ENCODE peak calls at places on chromosomes 13 and 19, in ten cellular contexts. J is MG63; Y is aorta; R is psoas muscle; K is neuronal stem cell; D is testis; G is CD4-positive, alpha-beta memory T cell; O is colonic mucosa; H is HCT116; P is left lung. Z is an unnamed sample. For H3K9me3, the result is how much of the 10 kb centered on the place peaks cover.

GRCh38 chr13:107203146-107203847 is 635.4 kb upstream of the ARGLU1 start:
- DNase-seq in J (no peak), Y (no peak), R (no peak), K (peak), D (peak), G (no peak), O (no peak), H (no peak), P (no peak), Z (no peak)

GRCh38 chr13:34900288-34900739 is 41.8 kb upstream of the NBEA start:
- DNase-seq in J (no peak), Y (no peak), R (no peak), K (no peak), D (no peak), G (no peak), O (no peak), H (no peak), P (no peak), Z (no peak)

GRCh38 chr19:53809518-53810186 is 14.5 kb downstream of the NLRP12 start:
- DNase-seq in J (no peak), Y (no peak), R (no peak), K (no peak), D (no peak), G (no peak), O (no peak), H (no peak), P (no peak), Z (no peak)

GRCh38 chr19:12364391-12365093 is 941 bp downstream of the ZNF442 start:
- DNase-seq in J (peak), Y (peak), R (peak), K (no peak), D (peak), G (no peak), O (peak), H (no peak), P (peak), Z (peak)

GRCh38 chr13:92463134-92463533 is 763.5 kb upstream of the GPC6 start:
- DNase-seq in J (no peak), Y (no peak), R (no peak), K (no peak), D (no peak), G (no peak), O (peak), H (no peak), P (no peak), Z (no peak)

GRCh38 chr19:17281391-17282304 is at the start of gene ANKLE1:
- DNase-seq in J (no peak), Y (no peak), R (peak), K (no peak), D (no peak), G (no peak), O (no peak), H (no peak), P (no peak), Z (peak)

GRCh38 chr13:92362717-92363116 is 863.9 kb upstream of the GPC6 start:
- DNase-seq in J (no peak), Y (no peak), R (no peak), K (no peak), D (no peak), G (no peak), O (no peak), H (no peak), P (no peak), Z (no peak)

GRCh38 chr19:49383598-49383997 is 4.5 kb upstream of the KASH5 start:
- DNase-seq in J (no peak), Y (no peak), R (no peak), K (no peak), D (no peak), G (no peak), O (no peak), H (no peak), P (no peak), Z (no peak)

GRCh38 chr13:97258801-97259200 is 36.7 kb downstream of the MBNL2 start:
- DNase-seq in J (no peak), Y (no peak), R (no peak), K (no peak), D (no peak), G (no peak), O (no peak), H (no peak), P (no peak), Z (peak)

GRCh38 chr19:16337809-16338469 is 13.3 kb downstream of the KLF2 start:
- DNase-seq in J (peak), Y (no peak), R (no peak), K (no peak), D (no peak), G (no peak), O (no peak), H (no peak), P (no peak), Z (no peak)

GRCh38 chr13:38686635-38687245 is at the start of gene FREM2:
- DNase-seq in J (peak), Y (no peak), R (peak), K (peak), D (peak), G (no peak), O (peak), H (no peak), P (peak), Z (peak)

GRCh38 chr13:85080726-85081125 is 718.5 kb downstream of the SLITRK6 start:
- DNase-seq in J (no peak), Y (no peak), R (no peak), K (no peak), D (no peak), G (no peak), O (no peak), H (no peak), P (no peak), Z (no peak)

GRCh38 chr19:11745871-11746270 is 7.1 kb upstream of the ZNF823 start:
- DNase-seq in J (no peak), Y (no peak), R (no peak), K (no peak), D (no peak), G (no peak), O (no peak), H (no peak), P (no peak), Z (no peak)

GRCh38 chr13:30126903-30127428 is 180.4 kb downstream of the KATNAL1 start:
- DNase-seq in J (no peak), Y (no peak), R (no peak), K (no peak), D (no peak), G (no peak), O (no peak), H (no peak), P (no peak), Z (no peak)

GRCh38 chr13:95301947-95302386 is 716 bp upstream of the ABCC4 start:
- DNase-seq in J (no peak), Y (no peak), R (no peak), K (peak), D (no peak), G (no peak), O (no peak), H (no peak), P (no peak), Z (no peak)

GRCh38 chr19:55283548-55284393 is at the start of gene BRSK1:
- DNase-seq in J (peak), Y (peak), R (peak), K (peak), D (peak), G (peak), O (no peak), H (peak), P (no peak), Z (peak)

GRCh38 chr19:49987159-49987698 is 26.3 kb upstream of the SIGLEC11 start:
- DNase-seq in J (peak), Y (peak), R (peak), K (peak), D (peak), G (peak), O (peak), H (peak), P (peak), Z (peak)

DNA sequence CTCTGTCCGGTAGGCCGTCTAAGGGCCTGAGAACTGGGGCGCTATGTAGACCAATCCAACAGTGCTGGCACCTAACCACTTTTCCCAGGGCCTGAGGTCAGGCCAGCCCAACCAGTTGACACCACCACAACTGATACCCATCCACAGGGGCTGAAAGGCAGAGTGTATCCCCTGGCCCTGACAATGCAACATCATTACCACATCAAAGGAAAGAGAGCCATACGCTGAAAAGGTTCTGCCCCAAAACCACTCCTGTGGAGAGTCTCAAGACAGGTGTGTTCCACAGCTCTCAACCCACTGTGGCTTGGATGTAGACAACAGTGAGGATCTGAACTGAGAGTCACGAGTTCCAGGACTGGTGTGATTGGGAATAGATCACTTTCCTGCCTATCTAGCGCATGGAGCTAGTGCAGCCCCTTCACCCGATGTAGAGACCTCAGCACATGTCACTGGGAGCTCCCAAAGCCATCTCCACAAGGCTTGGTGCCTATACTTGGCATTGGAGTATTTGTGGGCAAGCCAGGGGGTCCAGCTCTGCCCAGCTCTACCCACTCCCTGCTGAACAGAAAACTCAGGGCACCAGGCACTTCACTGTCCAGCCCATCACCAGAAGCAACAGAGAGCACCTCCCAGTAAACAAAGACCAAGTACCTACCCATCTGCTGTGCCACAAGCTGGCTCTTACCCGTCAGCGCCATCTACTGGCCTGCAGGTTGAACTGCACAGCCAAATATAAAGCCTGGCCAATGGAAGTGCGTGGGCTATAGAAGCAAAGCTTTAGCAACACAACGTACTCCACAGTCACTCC is 579.5 kb downstream of the UQCRFS1 start:
- DNase-seq in J (peak), Y (no peak), R (peak), K (peak), D (peak), G (no peak), O (peak), H (no peak), P (peak), Z (peak)
- H3K4me3 ChIP-seq in J (no peak), Y (no peak), R (no peak), K (no peak), D (no peak), G (no peak), O (no peak), H (no peak), P (no peak), Z (no peak)

GRCh38 chr13:48069573-48069972 is 25.3 kb downstream of the MED4 start:
- DNase-seq in J (no peak), Y (no peak), R (no peak), K (no peak), D (no peak), G (no peak), O (no peak), H (no peak), P (no peak), Z (no peak)

GRCh38 chr13:48072787-48073186 is 22.1 kb downstream of the MED4 start:
- DNase-seq in J (no peak), Y (no peak), R (no peak), K (no peak), D (no peak), G (no peak), O (no peak), H (no peak), P (no peak), Z (no peak)

GRCh38 chr13:48072304-48072703 is 22.6 kb downstream of the MED4 start:
- DNase-seq in J (no peak), Y (no peak), R (no peak), K (no peak), D (no peak), G (no peak), O (no peak), H (no peak), P (no peak), Z (no peak)

GRCh38 chr13:48068952-48069351 is 26.0 kb downstream of the MED4 start:
- DNase-seq in J (no peak), Y (no peak), R (no peak), K (no peak), D (no peak), G (no peak), O (no peak), H (no peak), P (no peak), Z (no peak)

GRCh38 chr13:48070942-48071341 is 24.0 kb downstream of the MED4 start:
- DNase-seq in J (no peak), Y (no peak), R (no peak), K (no peak), D (no peak), G (no peak), O (no peak), H (no peak), P (no peak), Z (no peak)
- H3K9me3 ChIP-seq in J (under half), Y (under half), R (under half), K (under half), D (under half), G (under half), O (under half), H (under half), P (half or more), Z (half or more)

DNA sequence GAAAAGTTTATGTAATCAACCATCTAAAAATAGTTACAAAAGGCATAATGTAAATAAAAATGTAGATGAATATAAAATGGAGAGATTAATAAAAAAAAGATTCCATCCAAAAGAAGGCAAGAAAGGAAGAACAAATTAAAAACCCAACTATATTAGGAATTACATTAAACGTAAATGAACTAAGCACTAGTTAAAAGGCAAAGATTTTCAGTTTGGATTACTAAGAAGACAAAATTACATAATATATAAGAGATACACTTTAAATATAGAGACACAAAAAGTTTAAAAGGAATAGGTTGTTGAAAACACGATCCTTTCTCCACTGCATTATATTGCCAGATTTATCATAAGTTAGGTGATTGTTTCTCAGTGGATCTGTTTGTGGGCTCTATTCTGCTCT is 27.3 kb downstream of the NUFIP1 start:
- DNase-seq in J (no peak), Y (no peak), R (no peak), K (no peak), D (no peak), G (no peak), O (no peak), H (no peak), P (no peak), Z (no peak)
- H3K4me3 ChIP-seq in J (no peak), Y (no peak), R (no peak), K (no peak), D (no peak), G (no peak), O (no peak), H (no peak), P (no peak), Z (peak)

GRCh38 chr19:58153386-58153785 is 2.8 kb upstream of the ZNF329 start:
- DNase-seq in J (no peak), Y (no peak), R (no peak), K (no peak), D (no peak), G (no peak), O (no peak), H (no peak), P (no peak), Z (no peak)
- H3K9me3 ChIP-seq in J (under half), Y (under half), R (under half), K (under half), D (under half), G (under half), O (under half), H (under half), P (under half), Z (under half)

DNA sequence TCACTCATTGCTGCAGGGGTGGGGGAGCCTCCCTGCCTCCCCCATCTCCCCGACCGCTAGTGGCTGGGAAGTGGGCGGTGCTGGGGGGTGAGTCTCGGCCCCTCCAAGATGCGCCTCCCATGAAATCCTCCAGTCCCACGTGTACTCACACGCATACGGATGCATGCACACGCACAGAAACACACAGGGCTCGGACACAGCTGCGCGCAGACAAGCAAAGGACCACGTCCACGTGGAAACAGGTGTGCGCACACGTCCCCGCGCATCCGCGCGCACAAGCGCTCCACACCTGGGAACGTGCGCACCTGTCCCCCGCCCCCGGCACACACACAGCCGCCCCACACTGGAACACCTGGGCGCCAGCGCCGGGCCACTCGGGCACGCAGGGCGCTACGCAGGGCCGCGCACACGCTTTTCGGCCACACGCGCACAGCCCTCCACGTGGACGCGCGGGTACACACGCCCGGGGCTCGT is 680 bp downstream of the MATK start:
- DNase-seq in J (no peak), Y (no peak), R (no peak), K (no peak), D (no peak), G (peak), O (no peak), H (no peak), P (no peak), Z (no peak)
- H3K4me3 ChIP-seq in J (peak), Y (no peak), R (peak), K (peak), D (peak), G (peak), O (peak), H (no peak), P (peak), Z (no peak)

GRCh38 chr19:1655992-1656608 is 3.7 kb upstream of the TCF3 start:
- DNase-seq in J (no peak), Y (no peak), R (no peak), K (no peak), D (no peak), G (no peak), O (no peak), H (no peak), P (no peak), Z (no peak)
- H3K9me3 ChIP-seq in J (under half), Y (under half), R (under half), K (under half), D (under half), G (under half), O (under half), H (under half), P (under half), Z (under half)

DNA sequence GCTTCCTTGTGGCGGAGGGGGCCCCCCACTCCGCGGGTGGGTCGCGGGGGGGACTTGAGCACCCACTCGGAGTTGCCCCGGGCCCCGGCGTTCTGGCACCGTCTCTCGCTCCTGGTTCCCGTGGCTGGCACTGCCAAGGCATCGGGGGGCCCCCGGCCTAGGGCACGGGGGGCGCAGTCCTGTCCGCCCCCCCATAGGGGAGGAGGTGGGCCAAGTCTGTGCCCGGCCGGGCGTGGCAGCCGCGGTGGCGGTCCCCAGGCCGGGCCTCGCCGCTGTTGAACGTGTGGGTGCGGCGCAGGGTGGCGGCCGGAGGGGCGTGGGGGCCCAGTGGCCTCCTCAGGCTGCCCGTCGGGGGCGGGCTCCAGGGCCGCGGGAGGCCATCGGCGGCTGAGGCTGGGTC is 3.6 kb upstream of the LRG1 start:
- DNase-seq in J (no peak), Y (no peak), R (no peak), K (no peak), D (no peak), G (no peak), O (no peak), H (no peak), P (no peak), Z (no peak)
- H3K4me3 ChIP-seq in J (no peak), Y (no peak), R (no peak), K (no peak), D (no peak), G (no peak), O (no peak), H (no peak), P (no peak), Z (no peak)

GRCh38 chr19:36748431-36749275 is 24.0 kb downstream of the ZNF850 start:
- DNase-seq in J (no peak), Y (no peak), R (no peak), K (no peak), D (no peak), G (no peak), O (no peak), H (no peak), P (no peak), Z (no peak)

GRCh38 chr19:36745870-36746269 is 26.7 kb downstream of the ZNF850 start:
- DNase-seq in J (no peak), Y (no peak), R (no peak), K (no peak), D (no peak), G (no peak), O (no peak), H (no peak), P (no peak), Z (no peak)

GRCh38 chr19:36750066-36750691 is 22.4 kb downstream of the ZNF850 start:
- DNase-seq in J (no peak), Y (no peak), R (no peak), K (no peak), D (no peak), G (no peak), O (no peak), H (no peak), P (no peak), Z (no peak)

GRCh38 chr19:36747750-36748149 is 24.9 kb downstream of the ZNF850 start:
- DNase-seq in J (no peak), Y (no peak), R (no peak), K (no peak), D (no peak), G (no peak), O (no peak), H (no peak), P (no peak), Z (no peak)
- H3K9me3 ChIP-seq in J (half or more), Y (under half), R (half or more), K (half or more), D (under half), G (half or more), O (under half), H (under half), P (half or more), Z (half or more)

GRCh38 chr13:110617326-110618072 is 2.2 kb downstream of the NAXD start:
- DNase-seq in J (peak), Y (no peak), R (no peak), K (no peak), D (peak), G (no peak), O (peak), H (no peak), P (no peak), Z (peak)
- H3K4me3 ChIP-seq in J (peak), Y (no peak), R (peak), K (no peak), D (no peak), G (no peak), O (no peak), H (no peak), P (no peak), Z (peak)

GRCh38 chr19:41584931-41585330 is 9.0 kb downstream of the CEACAM21 start:
- DNase-seq in J (no peak), Y (no peak), R (no peak), K (no peak), D (no peak), G (no peak), O (no peak), H (no peak), P (no peak), Z (no peak)

GRCh38 chr19:41586064-41586463 is 10.1 kb downstream of the CEACAM21 start:
- DNase-seq in J (no peak), Y (no peak), R (no peak), K (no peak), D (no peak), G (no peak), O (no peak), H (no peak), P (no peak), Z (no peak)

GRCh38 chr19:41587101-41587837 is 11.3 kb downstream of the CEACAM21 start:
- DNase-seq in J (no peak), Y (no peak), R (no peak), K (no peak), D (no peak), G (no peak), O (no peak), H (no peak), P (no peak), Z (no peak)

GRCh38 chr19:41587838-41588210 is 11.9 kb downstream of the CEACAM21 start:
- DNase-seq in J (no peak), Y (no peak), R (no peak), K (no peak), D (no peak), G (no peak), O (no peak), H (no peak), P (no peak), Z (no peak)

GRCh38 chr19:41584260-41584810 is 8.4 kb downstream of the CEACAM21 start:
- DNase-seq in J (no peak), Y (no peak), R (no peak), K (no peak), D (no peak), G (no peak), O (no peak), H (no peak), P (no peak), Z (no peak)
- H3K9me3 ChIP-seq in J (under half), Y (under half), R (under half), K (under half), D (under half), G (under half), O (under half), H (under half), P (under half), Z (under half)